ENCODE peak calls at places on chromosomes 3 and 15, in ten cellular contexts. O, H, G, C, K, P, M, A, Q and N are unnamed samples.

GRCh38 chr15:60479361-60479684 is 381 bp upstream of the ICE2 start:
- DNase-seq in A (no peak), M (no peak), G (no peak), K (no peak), H (no peak), O (no peak), Q (no peak), C (no peak), P (no peak), N (no peak)

GRCh38 chr3:77081240-77081661 is 41.4 kb downstream of the ROBO2 start:
- DNase-seq in P (peak; percentile 94), M (no peak), A (no peak), Q (no peak), O (no peak), C (peak; percentile 22), H (peak; percentile 81), K (no peak), G (no peak), N (no peak)

GRCh38 chr15:89018235-89018634 is 70.0 kb upstream of the ABHD2 start:
- DNase-seq in P (no peak), Q (no peak), M (no peak), A (peak; percentile 83), C (no peak), K (no peak), H (no peak), G (peak; percentile 62), O (no peak), N (peak; percentile 40)

GRCh38 chr3:44968447-44968858 is 7.5 kb downstream of the ZDHHC3 start:
- DNase-seq in H (no peak), Q (no peak), O (no peak), A (no peak), G (no peak), C (no peak), P (no peak), K (no peak), M (no peak), N (no peak)

GRCh38 chr3:64814360-64814759 is 126.6 kb upstream of the ADAMTS9 start:
- DNase-seq in K (no peak), G (no peak), O (no peak), M (no peak), C (no peak), Q (no peak), H (no peak), A (no peak), P (no peak), N (no peak)

GRCh38 chr3:127037423-127037841 is 54.5 kb downstream of the PLXNA1 start:
- DNase-seq in H (no peak), K (no peak), C (no peak), P (no peak), Q (peak; percentile 39), O (no peak), M (no peak), A (no peak), G (no peak), N (no peak)

GRCh38 chr3:196640501-196640968 is 1.0 kb downstream of the NRROS start:
- DNase-seq in H (no peak), O (no peak), P (no peak), Q (no peak), M (no peak), C (no peak), A (no peak), K (no peak), G (no peak), N (no peak)

GRCh38 chr3:42874749-42875148 is 930 bp downstream of the CYP8B1 start:
- DNase-seq in G (no peak), M (no peak), Q (no peak), P (no peak), C (no peak), K (no peak), A (no peak), H (no peak), O (no peak), N (no peak)

GRCh38 chr3:42557849-42558248 is 23.9 kb downstream of the SEC22C start:
- DNase-seq in H (no peak), G (no peak), M (no peak), Q (no peak), O (no peak), C (no peak), A (no peak), P (no peak), K (peak; percentile 23), N (no peak)

GRCh38 chr15:101521084-101521483 is 31.6 kb upstream of the PCSK6 start:
- DNase-seq in K (no peak), G (no peak), Q (no peak), A (no peak), M (no peak), O (no peak), P (no peak), C (no peak), H (no peak), N (no peak)

GRCh38 chr3:97821810-97822775 is at the start of gene CRYBG3:
- DNase-seq in A (peak; percentile 82), K (peak; percentile 84), C (peak; percentile 25), O (peak; percentile 84), Q (peak; percentile 89), M (peak; percentile 73), H (peak; percentile 86), P (peak; percentile 87), G (peak; percentile 67), N (peak; percentile 8)

GRCh38 chr3:175193815-175194518 is 334.8 kb downstream of the NAALADL2 start:
- DNase-seq in Q (no peak), O (no peak), P (peak; percentile 58), A (no peak), M (no peak), C (no peak), K (peak; percentile 72), H (no peak), G (peak; percentile 21), N (no peak)

GRCh38 chr3:15345051-15345607 is 12.7 kb upstream of the SH3BP5 start:
- DNase-seq in M (no peak), K (no peak), C (peak; percentile 18), A (no peak), P (no peak), H (no peak), Q (no peak), G (no peak), O (no peak), N (no peak)

GRCh38 chr3:67733269-67733950 is 79.0 kb upstream of the SUCLG2 start:
- DNase-seq in C (no peak), M (no peak), H (no peak), K (no peak), Q (no peak), O (no peak), A (no peak), P (no peak), G (no peak), N (no peak)

GRCh38 chr3:37863949-37864822 is 2.5 kb downstream of the CTDSPL start:
- DNase-seq in K (peak; percentile 27), A (no peak), Q (no peak), M (no peak), P (no peak), C (no peak), G (no peak), H (no peak), O (no peak), N (no peak)

GRCh38 chr15:78212008-78212407 is 22.4 kb downstream of the ACSBG1 start:
- DNase-seq in G (no peak), A (no peak), O (no peak), K (no peak), H (no peak), C (no peak), Q (no peak), P (no peak), M (no peak), N (no peak)

GRCh38 chr3:12775226-12775625 is 16.2 kb upstream of the TMEM40 start:
- DNase-seq in G (no peak), K (no peak), H (no peak), P (no peak), C (no peak), Q (no peak), O (no peak), A (no peak), M (no peak), N (no peak)

GRCh38 chr3:122219242-122219872 is 35.9 kb downstream of the CASR start:
- DNase-seq in G (no peak), K (no peak), C (no peak), A (no peak), O (no peak), M (no peak), Q (no peak), H (no peak), P (no peak), N (no peak)

GRCh38 chr3:182530316-182530715 is 263.0 kb upstream of the ATP11B start:
- DNase-seq in H (no peak), Q (no peak), P (no peak), O (no peak), G (no peak), K (no peak), M (no peak), C (no peak), A (no peak), N (no peak)

GRCh38 chr3:119380697-119381096 is 82.7 kb downstream of the TMEM39A start:
- DNase-seq in A (no peak), K (peak; percentile 25), G (no peak), M (no peak), Q (no peak), P (peak; percentile 11), O (no peak), H (no peak), C (no peak), N (no peak)